ENCODE peak calls at places on chromosomes 5 and 9, in five cellular contexts. H, A, C, X and Q are unnamed samples.

GRCh38 chr9:71806916-71807315 is 38.6 kb upstream of the CEMIP2 start:
- DNase-seq in A (no peak), X (no peak), C (peak), H (peak), Q (no peak)

GRCh38 chr5:9546973-9547947 is 1.4 kb upstream of the SEMA5A start:
- DNase-seq in H (peak), C (peak), A (no peak), X (no peak), Q (no peak)

GRCh38 chr9:99835142-99835541 is 13.5 kb downstream of the NR4A3 start:
- DNase-seq in X (no peak), H (no peak), A (no peak), C (no peak), Q (no peak)

GRCh38 chr5:52674815-52675545 is 112.7 kb upstream of the ITGA1 start:
- DNase-seq in X (no peak), A (no peak), H (peak), C (no peak), Q (no peak)

GRCh38 chr5:139642891-139643871 is 5.0 kb upstream of the CXXC5 start:
- DNase-seq in A (no peak), H (no peak), X (peak), C (peak), Q (no peak)

GRCh38 chr9:88056876-88057275 is 81.4 kb downstream of the SPATA31C2 start:
- DNase-seq in H (peak), C (no peak), X (no peak), A (no peak), Q (no peak)

GRCh38 chr9:3999706-4000105 is 300.2 kb downstream of the GLIS3 start:
- DNase-seq in C (no peak), H (no peak), A (no peak), X (no peak), Q (no peak)

GRCh38 chr9:34403554-34404380 is 27.1 kb upstream of the MYORG start:
- DNase-seq in H (peak), C (peak), A (no peak), X (peak), Q (peak)

GRCh38 chr5:157959355-157959754 is 100.4 kb upstream of the CLINT1 start:
- DNase-seq in H (no peak), A (no peak), X (no peak), C (no peak), Q (no peak)

GRCh38 chr5:19713740-19714139 is 274.3 kb downstream of the CDH18 start:
- DNase-seq in A (no peak), C (no peak), H (no peak), X (no peak), Q (no peak)

GRCh38 chr9:77177894-77178794 is 810 bp downstream of the VPS13A start:
- DNase-seq in C (peak), H (peak), A (no peak), X (no peak), Q (no peak)

GRCh38 chr9:96486351-96487029 is 36.5 kb downstream of the HABP4 start:
- DNase-seq in C (peak), H (peak), X (no peak), A (no peak), Q (no peak)

GRCh38 chr9:2837915-2838314 is 6.0 kb downstream of the PUM3 start:
- DNase-seq in C (no peak), A (no peak), H (no peak), X (no peak), Q (no peak)
- TF ChIP-seq CTCF in C (peak), A (peak), H (no peak), X (peak), Q (peak)

GRCh38 chr5:103393131-103393754 is 134.7 kb downstream of the MACIR start:
- DNase-seq in X (no peak), C (no peak), A (no peak), H (no peak), Q (no peak)
- TF ChIP-seq CTCF in X (no peak), C (no peak), A (no peak), H (peak), Q (no peak)

DNA sequence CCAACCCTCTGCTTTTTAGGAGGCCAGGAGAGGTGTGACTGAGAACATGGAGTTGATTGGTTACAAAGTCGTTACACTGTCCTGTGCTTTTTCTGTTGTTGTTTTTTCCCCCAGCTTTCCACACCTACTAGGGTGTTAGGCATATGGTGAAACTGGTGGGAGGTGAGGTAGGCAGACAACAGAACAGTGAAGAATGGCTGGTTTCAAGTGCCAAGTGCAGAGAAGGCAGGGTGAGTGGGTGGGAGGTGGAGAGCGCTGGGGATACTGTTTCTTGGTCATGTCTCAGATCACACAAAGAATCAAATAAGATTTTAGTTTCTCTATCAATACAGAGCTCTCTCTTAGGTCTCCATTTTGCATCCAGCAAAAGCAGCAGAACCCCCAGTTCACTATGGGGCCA is 2.2 kb upstream of the SPTAN1 start:
- DNase-seq in X (no peak), A (no peak), H (no peak), C (no peak), Q (no peak)
- TF ChIP-seq CTCF in X (no peak), A (no peak), H (no peak), C (no peak), Q (no peak)

GRCh38 chr9:136728548-136729123 is 14.1 kb downstream of the LCN10 start:
- DNase-seq in H (no peak), A (no peak), C (no peak), X (no peak), Q (no peak)

GRCh38 chr9:136726118-136726517 is 13.7 kb downstream of the DIPK1B start:
- DNase-seq in X (no peak), A (no peak), H (no peak), C (no peak), Q (no peak)

GRCh38 chr9:136725612-136726011 is 13.2 kb downstream of the DIPK1B start:
- DNase-seq in H (no peak), X (no peak), A (no peak), C (peak), Q (no peak)

GRCh38 chr9:136728080-136728547 is 14.6 kb downstream of the LCN10 start:
- DNase-seq in X (peak), C (peak), H (peak), A (peak), Q (peak)

DNA sequence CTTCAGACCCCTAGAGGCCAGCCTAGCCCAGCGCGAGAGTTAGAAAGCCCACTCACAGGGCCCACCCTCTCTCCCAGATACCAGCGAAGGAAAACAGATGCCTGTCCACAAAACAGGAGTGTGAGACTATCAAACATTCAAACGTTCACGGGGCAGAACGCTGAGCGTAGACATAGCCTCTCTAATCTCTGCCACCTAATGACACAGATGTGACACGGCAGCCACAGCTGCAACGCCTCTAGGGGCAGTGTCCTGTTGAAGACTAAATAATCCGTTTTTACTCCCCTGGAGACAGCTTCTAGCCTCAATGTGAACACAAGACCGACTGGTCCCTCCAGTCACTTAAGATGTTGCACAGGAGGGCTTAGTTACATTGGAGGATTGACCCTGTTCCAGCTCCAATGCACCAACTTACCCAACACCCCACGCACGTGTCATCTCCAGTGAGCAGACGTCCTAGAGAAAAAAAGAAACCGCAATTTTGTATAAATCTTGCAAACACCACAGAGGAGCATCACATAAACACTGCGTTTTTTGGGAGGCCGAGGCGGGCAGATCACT is 14.3 kb downstream of the DIPK1B start:
- DNase-seq in H (peak), A (no peak), C (peak), X (no peak), Q (no peak)
- TF ChIP-seq CTCF in H (peak), A (peak), C (peak), X (peak), Q (peak)